ENCODE peak calls at places on chromosomes 7 and 10, in six cellular contexts. One of them, this sample, is unnamed. For H3K27me3 and H3K4me1, the result is how much of the 10 kb centered on the place peaks cover.

GRCh38 chr10:122648599-122649428 is 50.8 kb downstream of the C10orf120 start:
- DNase-seq in neural progenitor cell: peak
- DNase-seq in mesendoderm: peak
- DNase-seq in left ventricle myocardium inferior: peak
- DNase-seq in psoas muscle: peak
- DNase-seq in heart left ventricle: peak
- DNase-seq in this sample: peak

GRCh38 chr7:150903627-150904026 is 51.3 kb downstream of the AOC1 start:
- DNase-seq in neural progenitor cell: no peak
- DNase-seq in mesendoderm: no peak
- DNase-seq in left ventricle myocardium inferior: peak
- DNase-seq in psoas muscle: peak
- DNase-seq in heart left ventricle: peak
- DNase-seq in this sample: peak

GRCh38 chr10:59971915-59972314 is 65.6 kb upstream of the CCDC6 start:
- DNase-seq in neural progenitor cell: peak
- DNase-seq in mesendoderm: peak
- DNase-seq in left ventricle myocardium inferior: no peak
- DNase-seq in psoas muscle: no peak
- DNase-seq in heart left ventricle: no peak
- DNase-seq in this sample: peak

GRCh38 chr7:111294494-111294893 is 203.6 kb downstream of the LRRN3 start:
- DNase-seq in neural progenitor cell: no peak
- DNase-seq in mesendoderm: no peak
- DNase-seq in left ventricle myocardium inferior: no peak
- DNase-seq in psoas muscle: no peak
- DNase-seq in heart left ventricle: no peak
- DNase-seq in this sample: no peak

GRCh38 chr7:91165846-91166230 is 98.4 kb upstream of the FZD1 start:
- DNase-seq in neural progenitor cell: no peak
- DNase-seq in mesendoderm: no peak
- DNase-seq in left ventricle myocardium inferior: no peak
- DNase-seq in psoas muscle: no peak
- DNase-seq in heart left ventricle: no peak
- DNase-seq in this sample: no peak

GRCh38 chr7:141113131-141113530 is 39.3 kb downstream of the TMEM178B start:
- DNase-seq in neural progenitor cell: no peak
- DNase-seq in mesendoderm: no peak
- DNase-seq in left ventricle myocardium inferior: no peak
- DNase-seq in psoas muscle: no peak
- DNase-seq in heart left ventricle: no peak
- DNase-seq in this sample: no peak

GRCh38 chr10:30324448-30325110 is 24.5 kb downstream of the MTPAP start:
- DNase-seq in neural progenitor cell: no peak
- DNase-seq in mesendoderm: no peak
- DNase-seq in left ventricle myocardium inferior: no peak
- DNase-seq in psoas muscle: no peak
- DNase-seq in heart left ventricle: no peak
- DNase-seq in this sample: no peak

GRCh38 chr10:35459449-35459847 is 123.1 kb downstream of the CCNY start:
- DNase-seq in neural progenitor cell: no peak
- DNase-seq in mesendoderm: no peak
- DNase-seq in left ventricle myocardium inferior: no peak
- DNase-seq in psoas muscle: no peak
- DNase-seq in heart left ventricle: no peak
- DNase-seq in this sample: no peak

GRCh38 chr7:25557379-25557916 is 329.2 kb upstream of the NPVF start:
- DNase-seq in neural progenitor cell: no peak
- DNase-seq in mesendoderm: no peak
- DNase-seq in left ventricle myocardium inferior: no peak
- DNase-seq in psoas muscle: no peak
- DNase-seq in heart left ventricle: no peak
- DNase-seq in this sample: no peak

DNA sequence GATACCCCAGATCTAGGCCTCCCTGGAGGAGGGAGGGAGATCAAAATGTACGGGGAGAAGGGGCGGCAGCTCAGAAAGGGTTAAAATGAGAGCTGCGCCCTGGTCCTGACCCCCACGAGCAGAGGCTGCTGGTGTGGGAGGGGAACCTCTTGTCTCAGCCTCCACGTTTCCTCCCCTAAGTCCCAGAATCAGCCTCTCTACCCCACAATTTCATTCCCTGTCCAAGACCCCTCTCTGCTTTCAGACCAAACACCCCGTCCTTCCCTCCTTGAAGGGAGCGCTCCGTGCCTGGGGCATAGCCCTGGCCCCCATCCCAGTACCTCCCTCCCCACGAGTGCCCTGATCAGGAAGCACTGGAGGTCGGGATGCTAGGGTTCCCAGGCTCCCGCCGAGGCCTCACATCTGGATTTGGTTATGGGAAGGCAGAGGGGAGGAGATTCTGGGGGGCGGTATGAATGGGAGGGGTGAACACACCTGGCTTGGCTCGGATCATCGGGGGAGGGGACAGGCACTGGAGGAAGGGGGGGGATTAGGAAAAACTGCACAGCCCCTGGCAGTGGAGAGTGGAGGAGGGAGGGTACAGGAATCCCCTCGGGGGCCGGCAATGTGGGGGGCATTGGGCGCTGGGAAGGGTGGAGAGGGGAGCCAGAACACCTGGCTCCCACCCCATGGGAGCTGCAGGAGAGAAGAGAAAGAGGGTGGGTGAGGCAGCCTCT is 2.7 kb downstream of the EPHB4 start:
- DNase-seq in neural progenitor cell: no peak
- DNase-seq in mesendoderm: no peak
- DNase-seq in left ventricle myocardium inferior: no peak
- DNase-seq in psoas muscle: peak
- DNase-seq in heart left ventricle: no peak
- DNase-seq in this sample: no peak
- H3K27me3 ChIP-seq in neural progenitor cell: under half
- H3K27me3 ChIP-seq in mesendoderm: under half
- H3K27me3 ChIP-seq in left ventricle myocardium inferior: under half
- H3K27me3 ChIP-seq in psoas muscle: under half
- H3K27me3 ChIP-seq in heart left ventricle: under half
- H3K27me3 ChIP-seq in this sample: under half

GRCh38 chr10:3760083-3760482 is 24.9 kb downstream of the KLF6 start:
- DNase-seq in neural progenitor cell: no peak
- DNase-seq in mesendoderm: no peak
- DNase-seq in left ventricle myocardium inferior: no peak
- DNase-seq in psoas muscle: no peak
- DNase-seq in heart left ventricle: no peak
- DNase-seq in this sample: no peak

GRCh38 chr10:3757638-3758490 is 27.1 kb downstream of the KLF6 start:
- DNase-seq in neural progenitor cell: no peak
- DNase-seq in mesendoderm: no peak
- DNase-seq in left ventricle myocardium inferior: no peak
- DNase-seq in psoas muscle: no peak
- DNase-seq in heart left ventricle: no peak
- DNase-seq in this sample: no peak

GRCh38 chr10:3758491-3758970 is 26.5 kb downstream of the KLF6 start:
- DNase-seq in neural progenitor cell: no peak
- DNase-seq in mesendoderm: peak
- DNase-seq in left ventricle myocardium inferior: no peak
- DNase-seq in psoas muscle: no peak
- DNase-seq in heart left ventricle: no peak
- DNase-seq in this sample: no peak

GRCh38 chr10:3761111-3761686 is 23.8 kb downstream of the KLF6 start:
- DNase-seq in neural progenitor cell: no peak
- DNase-seq in mesendoderm: no peak
- DNase-seq in left ventricle myocardium inferior: no peak
- DNase-seq in psoas muscle: no peak
- DNase-seq in heart left ventricle: no peak
- DNase-seq in this sample: no peak

GRCh38 chr10:3759397-3759796 is 25.6 kb downstream of the KLF6 start:
- DNase-seq in neural progenitor cell: no peak
- DNase-seq in mesendoderm: no peak
- DNase-seq in left ventricle myocardium inferior: no peak
- DNase-seq in psoas muscle: no peak
- DNase-seq in heart left ventricle: no peak
- DNase-seq in this sample: no peak
- H3K4me1 ChIP-seq in neural progenitor cell: under half
- H3K4me1 ChIP-seq in mesendoderm: under half
- H3K4me1 ChIP-seq in left ventricle myocardium inferior: under half
- H3K4me1 ChIP-seq in psoas muscle: under half
- H3K4me1 ChIP-seq in heart left ventricle: under half
- H3K4me1 ChIP-seq in this sample: under half

DNA sequence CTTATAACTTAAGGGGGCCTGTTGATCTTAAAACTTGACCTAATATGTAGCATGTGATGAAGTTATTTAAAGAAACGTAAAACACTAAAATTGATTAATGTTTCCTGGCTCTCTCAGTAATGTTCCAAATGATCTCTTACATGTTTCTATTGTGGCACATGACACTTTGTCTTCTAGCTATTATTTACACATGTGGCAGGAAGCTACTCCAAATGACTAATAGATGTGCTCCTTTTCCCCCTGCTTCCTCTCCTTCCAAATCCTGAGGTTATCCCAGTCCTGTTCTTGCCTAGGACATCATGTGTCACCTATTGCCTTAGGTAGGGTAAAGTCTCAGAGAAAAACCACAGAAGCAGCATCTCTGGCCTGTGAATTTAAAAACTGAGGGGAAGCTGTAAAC is 89.4 kb downstream of the FAS start:
- DNase-seq in neural progenitor cell: no peak
- DNase-seq in mesendoderm: no peak
- DNase-seq in left ventricle myocardium inferior: no peak
- DNase-seq in psoas muscle: no peak
- DNase-seq in heart left ventricle: no peak
- DNase-seq in this sample: no peak
- H3K27ac ChIP-seq in neural progenitor cell: no peak
- H3K27ac ChIP-seq in mesendoderm: no peak
- H3K27ac ChIP-seq in left ventricle myocardium inferior: no peak
- H3K27ac ChIP-seq in psoas muscle: no peak
- H3K27ac ChIP-seq in heart left ventricle: no peak
- H3K27ac ChIP-seq in this sample: no peak

DNA sequence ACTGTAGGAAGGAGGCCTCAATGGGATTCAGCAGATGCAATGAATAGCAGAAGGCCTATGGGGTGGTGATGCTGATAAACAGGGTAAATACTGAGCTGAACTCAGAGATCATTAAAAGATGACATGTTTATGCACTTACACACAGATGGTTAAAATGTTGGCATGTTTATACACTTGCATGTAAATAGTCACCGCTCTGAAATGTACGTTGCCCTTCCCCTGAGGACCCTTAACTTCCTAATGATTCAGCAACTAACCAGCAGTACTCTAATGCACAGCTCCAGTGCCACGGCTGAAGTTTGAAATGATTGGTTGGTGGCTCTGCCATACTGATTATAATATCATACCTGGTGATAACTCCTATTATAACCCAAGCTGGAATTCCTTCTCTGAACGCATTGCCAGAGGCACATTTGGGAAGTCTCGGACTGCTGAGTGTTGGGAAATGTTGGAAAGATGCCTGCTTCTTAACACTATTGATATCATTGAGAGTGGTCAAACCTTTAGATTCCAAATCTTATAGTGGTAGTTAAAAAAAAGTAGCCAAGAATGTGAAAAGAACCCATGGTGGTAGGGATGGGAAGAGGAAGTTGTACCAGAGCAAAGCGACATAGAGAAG is 3.7 kb upstream of the CAV1 start:
- DNase-seq in neural progenitor cell: no peak
- DNase-seq in mesendoderm: no peak
- DNase-seq in left ventricle myocardium inferior: no peak
- DNase-seq in psoas muscle: no peak
- DNase-seq in heart left ventricle: no peak
- DNase-seq in this sample: no peak
- H3K27me3 ChIP-seq in neural progenitor cell: under half
- H3K27me3 ChIP-seq in mesendoderm: under half
- H3K27me3 ChIP-seq in left ventricle myocardium inferior: under half
- H3K27me3 ChIP-seq in psoas muscle: under half
- H3K27me3 ChIP-seq in heart left ventricle: under half
- H3K27me3 ChIP-seq in this sample: under half

GRCh38 chr10:63711866-63712716 is 190.9 kb downstream of the REEP3 start:
- DNase-seq in neural progenitor cell: no peak
- DNase-seq in mesendoderm: peak
- DNase-seq in left ventricle myocardium inferior: peak
- DNase-seq in psoas muscle: peak
- DNase-seq in heart left ventricle: peak
- DNase-seq in this sample: peak
- H3K4me1 ChIP-seq in neural progenitor cell: under half
- H3K4me1 ChIP-seq in mesendoderm: under half
- H3K4me1 ChIP-seq in left ventricle myocardium inferior: half or more
- H3K4me1 ChIP-seq in psoas muscle: half or more
- H3K4me1 ChIP-seq in heart left ventricle: under half
- H3K4me1 ChIP-seq in this sample: under half

DNA sequence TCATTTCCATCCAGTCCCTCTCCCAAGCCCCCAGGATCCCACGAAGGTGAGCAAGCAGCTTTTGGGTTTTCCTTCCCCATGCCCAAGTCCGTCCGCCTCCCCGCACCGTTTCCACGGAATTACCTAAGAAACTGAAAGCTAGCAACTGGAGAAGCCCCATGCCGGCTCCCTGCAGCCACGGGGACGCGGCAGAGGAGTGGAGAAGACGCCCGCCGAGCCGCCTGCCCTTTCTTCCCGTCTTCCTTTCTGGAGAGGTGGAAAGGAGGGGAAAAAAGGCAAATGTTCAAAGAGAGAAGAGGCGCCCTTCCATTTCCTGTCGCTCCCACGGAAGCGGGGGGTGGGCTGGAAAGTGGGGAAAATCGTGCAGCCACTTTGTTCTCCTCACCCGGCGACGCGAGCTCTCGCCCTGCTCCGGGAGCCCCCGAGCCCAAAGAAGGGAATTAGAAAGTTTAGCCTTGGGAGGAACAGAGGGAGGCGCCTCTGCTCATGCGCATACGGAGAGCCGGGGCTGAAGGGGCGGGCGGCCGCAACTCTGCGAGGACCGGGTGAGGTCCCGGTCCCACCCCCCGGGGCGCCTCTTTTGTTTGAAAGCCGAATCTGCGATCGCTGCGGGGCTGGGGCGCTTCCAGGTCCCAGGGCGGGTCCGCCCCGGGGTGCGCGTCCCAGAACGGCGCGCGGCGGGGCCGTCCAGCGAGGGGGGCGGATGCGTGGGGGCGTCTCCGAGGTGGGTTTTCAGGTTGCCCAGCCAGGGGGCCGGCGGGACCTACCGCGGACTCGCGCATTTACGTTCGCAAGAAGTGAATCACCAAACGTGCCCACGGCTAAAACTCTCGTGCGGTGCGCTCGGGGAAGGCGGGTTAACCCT is at the start of gene LAMB1:
- DNase-seq in neural progenitor cell: peak
- DNase-seq in mesendoderm: peak
- DNase-seq in left ventricle myocardium inferior: peak
- DNase-seq in psoas muscle: peak
- DNase-seq in heart left ventricle: peak
- DNase-seq in this sample: peak
- H3K27ac ChIP-seq in neural progenitor cell: no peak
- H3K27ac ChIP-seq in mesendoderm: peak
- H3K27ac ChIP-seq in left ventricle myocardium inferior: peak
- H3K27ac ChIP-seq in psoas muscle: peak
- H3K27ac ChIP-seq in heart left ventricle: peak
- H3K27ac ChIP-seq in this sample: peak

This sample was measured in testis.